ENCODE peak calls at places on chromosomes 4 and X, in seven cellular contexts. H is T-helper 9 cell; V is mesothelial cell of epicardium; T is effector memory CD4-positive, alpha-beta T cell; D is body of pancreas; M is CD8-positive, alpha-beta memory T cell; F is posterior vena cava. A is an unnamed sample.

GRCh38 chrX:29257516-29257915 is 670.3 kb downstream of the IL1RAPL1 start:
- DNase-seq in H (no peak), T (no peak), D (no peak), F (no peak), V (no peak), M (no peak), A (no peak)

GRCh38 chrX:46386511-46386910 is 158.7 kb downstream of the ZNF674 start:
- DNase-seq in V (no peak), M (no peak), H (no peak), F (no peak), T (no peak), D (no peak), A (no peak)

GRCh38 chr4:145756244-145756643 is 76.3 kb downstream of the C4orf51 start:
- DNase-seq in V (no peak), D (no peak), H (no peak), F (no peak), T (no peak), M (no peak), A (no peak)

GRCh38 chr4:55635760-55636621 is at the start of gene NMU:
- DNase-seq in H (peak), M (no peak), F (peak), D (peak), T (no peak), V (peak), A (no peak)

GRCh38 chr4:128861856-128862518 is 52.5 kb downstream of the JADE1 start:
- DNase-seq in H (no peak), D (no peak), M (peak), F (no peak), T (no peak), V (no peak), A (no peak)

GRCh38 chrX:154539077-154539476 is 7.6 kb downstream of the G6PD start:
- DNase-seq in T (no peak), D (no peak), F (no peak), V (no peak), M (no peak), H (no peak), A (no peak)

GRCh38 chrX:110131031-110131430 is 128.1 kb downstream of the TMEM164 start:
- DNase-seq in T (no peak), M (no peak), V (no peak), F (no peak), D (no peak), H (no peak), A (no peak)

GRCh38 chrX:1531106-1531890 is 5.7 kb downstream of the P2RY8 start:
- DNase-seq in V (peak), T (no peak), D (no peak), F (peak), H (no peak), M (no peak), A (peak)

GRCh38 chrX:20487227-20487626 is 220.5 kb upstream of the RPS6KA3 start:
- DNase-seq in F (no peak), V (no peak), H (no peak), M (no peak), T (no peak), D (no peak), A (no peak)

GRCh38 chr4:139692300-139693012 is 26.8 kb downstream of the MGST2 start:
- DNase-seq in T (no peak), F (no peak), H (no peak), V (no peak), M (no peak), D (no peak), A (no peak)

GRCh38 chrX:19571708-19572107 is 56.4 kb upstream of the MAP3K15 start:
- DNase-seq in D (no peak), F (no peak), M (no peak), T (no peak), V (no peak), H (no peak), A (no peak)

GRCh38 chr4:48079972-48080391 is 54.1 kb downstream of the TXK start:
- DNase-seq in F (no peak), M (no peak), D (no peak), V (no peak), H (no peak), T (no peak), A (no peak)

GRCh38 chr4:115279300-115279699 is 165.9 kb upstream of the NDST4 start:
- DNase-seq in D (no peak), T (no peak), M (no peak), F (no peak), V (no peak), H (no peak), A (no peak)

GRCh38 chr4:53490161-53490915 is 100.9 kb downstream of the LNX1 start:
- DNase-seq in H (no peak), D (no peak), M (no peak), F (no peak), V (no peak), T (no peak), A (no peak)

GRCh38 chr4:105399535-105400161 is 74.2 kb downstream of the PPA2 start:
- DNase-seq in T (no peak), D (no peak), F (no peak), M (no peak), H (no peak), V (no peak), A (no peak)

GRCh38 chr4:95250544-95251137 is 298.1 kb downstream of the UNC5C start:
- DNase-seq in F (no peak), T (no peak), V (no peak), M (no peak), H (no peak), D (no peak), A (no peak)

A was measured in sigmoid colon.